ENCODE peak calls at places on chromosomes 13 and 19, in four cellular contexts. Y is tibial nerve, D is heart left ventricle, L is A549. H is an unnamed sample.

GRCh38 chr13:112434937-112435523 is 58.9 kb downstream of the SPACA7 start:
- DNase-seq in Y (no peak), L (no peak), D (no peak), H (no peak)

GRCh38 chr19:45179063-45179847 is 671 bp downstream of the BLOC1S3 start:
- DNase-seq in D (peak; percentile 52), Y (no peak), L (no peak), H (peak; percentile 79)

GRCh38 chr19:13451596-13451995 is 54.7 kb downstream of the CACNA1A start:
- DNase-seq in Y (no peak), L (no peak), D (no peak), H (no peak)

GRCh38 chr13:110676511-110677204 is 29.3 kb downstream of the CARS2 start:
- DNase-seq in D (no peak), Y (no peak), L (no peak), H (no peak)

GRCh38 chr13:52969373-52969772 is 59.2 kb upstream of the OLFM4 start:
- DNase-seq in L (no peak), D (no peak), Y (no peak), H (no peak)

GRCh38 chr19:5251096-5252065 is 89.2 kb downstream of the PTPRS start:
- DNase-seq in Y (no peak), L (no peak), D (no peak), H (no peak)

GRCh38 chr13:35703061-35703460 is 226.6 kb upstream of the MAB21L1 start:
- DNase-seq in D (no peak), Y (no peak), L (no peak), H (no peak)

GRCh38 chr13:51777921-51778320 is 26.0 kb downstream of the DHRS12 start:
- DNase-seq in D (no peak), L (no peak), Y (no peak), H (no peak)

GRCh38 chr13:113493315-113493951 is 2.9 kb upstream of the DCUN1D2 start:
- DNase-seq in Y (no peak), L (peak; percentile 67), D (no peak), H (peak; percentile 86)

GRCh38 chr19:5290336-5291262 is 50.0 kb downstream of the PTPRS start:
- DNase-seq in D (no peak), Y (no peak), L (no peak), H (no peak)

GRCh38 chr19:10292206-10292788 is 2.5 kb downstream of the ICAM5 start:
- DNase-seq in D (peak; percentile 80), L (no peak), Y (peak; percentile 47), H (peak; percentile 94)

GRCh38 chr19:35222373-35223005 is 6.0 kb downstream of the FAM187B start:
- DNase-seq in D (no peak), Y (no peak), L (no peak), H (no peak)

GRCh38 chr13:80235131-80235530 is 105.8 kb downstream of the SPRY2 start:
- DNase-seq in L (no peak), D (no peak), Y (no peak), H (no peak)

GRCh38 chr13:60756306-60756705 is 359.3 kb downstream of the TDRD3 start:
- DNase-seq in Y (no peak), L (no peak), D (no peak), H (no peak)

GRCh38 chr19:39506944-39507714 is 7.8 kb upstream of the SELENOV start:
- DNase-seq in L (peak; percentile 99), Y (no peak), D (no peak), H (peak; percentile 53)

GRCh38 chr19:52114691-52115090 is 19.1 kb upstream of the ZNF841 start:
- DNase-seq in Y (no peak), L (no peak), D (no peak), H (no peak)

GRCh38 chr13:27130223-27131015 is 41.2 kb downstream of the USP12 start:
- DNase-seq in Y (no peak), D (no peak), L (no peak), H (peak; percentile 21)

GRCh38 chr13:74115138-74115537 is 19.1 kb downstream of the KLF12 start:
- DNase-seq in Y (no peak), L (no peak), D (no peak), H (no peak)

GRCh38 chr13:27607125-27607524 is 13.2 kb downstream of the LNX2 start:
- DNase-seq in L (no peak), D (no peak), Y (no peak), H (peak; percentile 36)

GRCh38 chr13:72399351-72399750 is 328.1 kb downstream of the MZT1 start:
- DNase-seq in L (no peak), D (no peak), Y (no peak), H (no peak)

GRCh38 chr13:72638059-72638815 is 89.2 kb downstream of the MZT1 start:
- DNase-seq in Y (no peak), D (no peak), L (no peak), H (no peak)

GRCh38 chr19:33622505-33622808 is 704 bp downstream of the CHST8 start:
- DNase-seq in D (no peak), L (no peak), Y (no peak), H (no peak)

GRCh38 chr19:51372021-51372648 is 319 bp downstream of the NKG7 start:
- DNase-seq in L (no peak), Y (no peak), D (no peak), H (no peak)

GRCh38 chr13:93140912-93141311 is 85.7 kb upstream of the GPC6 start:
- DNase-seq in L (no peak), D (no peak), Y (no peak), H (no peak)

DNA sequence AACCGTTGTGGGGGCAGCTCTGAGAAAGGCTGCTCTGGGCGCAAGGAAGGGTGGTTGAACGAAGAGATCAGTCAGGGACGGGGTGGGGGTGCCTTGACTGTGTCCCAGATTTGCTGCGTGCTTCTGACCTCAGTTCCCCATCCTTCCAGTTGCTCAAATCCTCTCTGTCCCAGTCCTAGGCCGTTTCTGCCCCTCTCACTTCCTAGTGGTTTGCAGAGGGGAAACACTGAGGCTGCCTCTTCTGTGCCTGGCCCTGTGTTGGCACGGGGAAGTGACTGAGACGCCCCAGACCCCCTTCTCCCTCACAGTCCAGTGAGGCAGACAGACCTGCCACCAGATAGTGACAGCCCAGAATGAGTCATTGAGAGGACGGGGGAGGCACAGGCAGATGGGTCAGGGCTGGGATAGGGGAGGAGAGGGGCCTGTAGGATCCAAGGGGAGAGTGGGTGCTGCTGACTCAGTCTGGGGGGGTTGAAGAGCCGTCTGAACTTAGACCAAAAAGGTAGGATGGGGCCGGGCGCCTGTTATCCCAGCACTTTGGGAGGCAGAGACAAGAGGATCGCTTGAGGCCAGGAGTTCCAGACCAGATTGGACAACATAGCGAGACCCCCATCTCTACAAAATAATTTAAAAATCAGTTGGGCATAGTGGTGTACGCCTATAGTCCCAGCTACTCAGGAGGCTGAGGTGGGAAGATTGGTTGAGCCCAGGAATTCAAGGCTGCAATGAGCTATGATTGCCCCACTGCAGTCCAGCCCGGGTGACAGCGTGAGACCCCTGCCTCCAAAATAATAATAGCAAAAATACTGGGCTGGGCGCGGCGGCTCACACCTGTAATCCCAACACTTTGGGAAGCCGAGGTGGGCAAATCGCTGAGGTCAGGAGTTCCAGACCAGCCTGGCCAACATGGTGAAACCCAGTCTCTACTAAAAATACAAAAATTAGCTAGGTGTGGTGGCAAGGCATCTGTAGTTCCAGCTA is 26.4 kb downstream of the NUMBL start:
- DNase-seq in L (peak; percentile 66), Y (no peak), D (peak; percentile 58), H (peak; percentile 66)
- TF ChIP-seq POLR2A in L (no peak), Y (no peak), D (no peak), H (peak; percentile 42)

GRCh38 chr19:57244513-57244912 is 4.1 kb downstream of the ZNF805 start:
- DNase-seq in L (no peak), D (no peak), Y (no peak), H (no peak)

GRCh38 chr19:57242821-57243220 is 2.4 kb downstream of the ZNF805 start:
- DNase-seq in D (no peak), L (no peak), Y (no peak), H (no peak)

GRCh38 chr19:57248646-57249045 is 8.2 kb downstream of the ZNF805 start:
- DNase-seq in D (no peak), L (no peak), Y (no peak), H (no peak)

GRCh38 chr19:57245959-57246358 is 5.5 kb downstream of the ZNF805 start:
- DNase-seq in L (no peak), Y (no peak), D (no peak), H (no peak)

GRCh38 chr19:57245066-57245465 is 4.6 kb downstream of the ZNF805 start:
- DNase-seq in L (no peak), Y (no peak), D (no peak), H (no peak)
- TF ChIP-seq POLR2A in L (no peak), Y (no peak), D (no peak), H (no peak)

GRCh38 chr19:29810504-29810871 is 1.3 kb upstream of the CCNE1 start:
- DNase-seq in D (peak; percentile 36), L (no peak), Y (no peak), H (peak; percentile 93)

GRCh38 chr19:29812080-29812880 is 489 bp downstream of the CCNE1 start:
- DNase-seq in L (no peak), D (peak; percentile 34), Y (no peak), H (peak; percentile 40)

GRCh38 chr19:29812881-29813275 is 1.1 kb downstream of the CCNE1 start:
- DNase-seq in D (no peak), L (no peak), Y (no peak), H (peak; percentile 45)

GRCh38 chr19:29809795-29810503 is 1.8 kb upstream of the CCNE1 start:
- DNase-seq in Y (no peak), D (no peak), L (no peak), H (no peak)

DNA sequence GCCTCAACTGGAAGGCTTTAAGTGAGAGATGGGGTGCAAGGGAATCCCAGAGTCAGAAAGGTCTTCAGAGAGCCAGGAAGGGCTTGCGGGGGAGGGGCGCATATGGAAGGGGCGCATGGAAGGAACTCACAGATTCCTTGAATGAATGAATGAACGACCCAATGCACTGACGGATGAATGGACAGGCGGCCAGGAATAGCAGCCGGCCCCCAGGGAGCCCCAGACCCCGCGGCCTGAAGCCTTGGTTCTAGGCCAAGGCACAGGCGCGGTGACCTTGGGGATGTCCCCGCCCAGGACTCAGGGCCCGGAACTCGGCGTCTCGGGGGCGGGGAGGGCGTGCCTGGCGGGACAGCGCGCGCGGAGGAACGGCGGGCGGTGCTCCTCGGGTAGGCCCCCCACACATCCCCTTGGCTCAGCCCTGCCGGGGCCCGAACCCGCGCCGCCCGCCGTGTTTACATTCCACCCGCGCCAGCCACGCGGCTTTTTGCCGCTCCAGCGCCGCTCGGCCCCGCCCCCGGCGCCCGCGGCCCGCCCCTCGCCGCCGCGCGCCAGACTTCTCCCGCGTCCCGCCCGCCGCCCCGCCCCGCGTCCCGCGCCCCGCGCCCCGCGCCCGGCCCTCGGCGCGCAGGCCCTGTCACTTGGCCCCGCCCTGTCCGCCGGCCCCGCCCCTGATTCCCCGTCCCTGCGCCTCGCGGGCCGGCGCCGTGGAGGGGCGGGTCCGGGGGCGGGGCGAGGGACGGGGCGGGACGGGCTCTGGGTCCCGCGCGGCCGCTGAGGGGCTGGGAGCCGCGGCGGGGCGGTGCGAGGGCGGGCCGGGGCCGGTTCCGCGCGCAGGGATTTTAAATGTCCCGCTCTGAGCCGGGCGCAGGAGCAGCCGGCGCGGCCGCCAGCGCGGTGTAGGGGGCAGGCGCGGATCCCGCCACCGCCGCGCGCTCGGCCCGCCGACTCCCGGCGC is at the start of gene CCNE1:
- DNase-seq in D (peak; percentile 94), Y (peak; percentile 88), L (peak; percentile 93), H (peak; percentile 91)
- TF ChIP-seq POLR2A in D (no peak), Y (no peak), L (peak; percentile 61), H (peak; percentile 59)

GRCh38 chr19:17214531-17215124 is 529 bp upstream of the USE1 start:
- DNase-seq in Y (no peak), D (no peak), L (no peak), H (no peak)

GRCh38 chr19:17211547-17212446 is 3.4 kb upstream of the USE1 start:
- DNase-seq in Y (no peak), D (no peak), L (no peak), H (no peak)

GRCh38 chr19:17216058-17216670 is 1.0 kb downstream of the USE1 start:
- DNase-seq in Y (no peak), L (no peak), D (no peak), H (no peak)

GRCh38 chr19:17215125-17215971 is at the start of gene USE1:
- DNase-seq in D (peak; percentile 94), L (peak; percentile 76), Y (peak; percentile 86), H (peak; percentile 95)

GRCh38 chr19:17213334-17213733 is 1.8 kb upstream of the USE1 start:
- DNase-seq in Y (no peak), D (no peak), L (no peak), H (no peak)
- TF ChIP-seq POLR2A in Y (no peak), D (no peak), L (no peak), H (no peak)